ENCODE peak calls at places on chromosomes 3 and 15, in six cellular contexts. F is suprapubic skin, Y is IMR-90, E is body of pancreas, X is thyroid gland, D is uterus. U is an unnamed sample.

GRCh38 chr15:57503051-57503702 is 88.5 kb upstream of the MYZAP start:
- DNase-seq in F (no peak), Y (no peak), E (no peak), X (peak), D (no peak), U (no peak)

GRCh38 chr3:4835616-4836043 is 143.6 kb upstream of the BHLHE40 start:
- DNase-seq in F (no peak), Y (no peak), E (no peak), X (no peak), D (no peak), U (no peak)

GRCh38 chr3:135163701-135164100 is 368.6 kb downstream of the EPHB1 start:
- DNase-seq in F (no peak), Y (no peak), E (no peak), X (no peak), D (no peak), U (no peak)

GRCh38 chr15:41285285-41285684 is 47.1 kb downstream of the OIP5 start:
- DNase-seq in F (no peak), Y (no peak), E (no peak), X (no peak), D (no peak), U (no peak)

GRCh38 chr3:186549497-186549896 is 5.3 kb upstream of the CRYGS start:
- DNase-seq in F (no peak), Y (no peak), E (no peak), X (no peak), D (no peak), U (no peak)

GRCh38 chr3:10561942-10562565 is 56.7 kb upstream of the ATP2B2 start:
- DNase-seq in F (peak), Y (no peak), E (no peak), X (no peak), D (no peak), U (no peak)

GRCh38 chr3:89440351-89440750 is 332.9 kb downstream of the EPHA3 start:
- DNase-seq in F (no peak), Y (no peak), E (no peak), X (no peak), D (no peak), U (no peak)

GRCh38 chr3:71511446-71511845 is 72.1 kb downstream of the FOXP1 start:
- DNase-seq in F (no peak), Y (no peak), E (no peak), X (no peak), D (no peak), U (no peak)

GRCh38 chr3:126153695-126154360 is 26.6 kb downstream of the ALDH1L1 start:
- DNase-seq in F (no peak), Y (no peak), E (no peak), X (no peak), D (no peak), U (no peak)

GRCh38 chr3:126766653-126767052 is 62.6 kb downstream of the CHCHD6 start:
- DNase-seq in F (no peak), Y (no peak), E (no peak), X (no peak), D (no peak), U (no peak)

GRCh38 chr3:108410531-108410984 is 99.8 kb downstream of the MYH15 start:
- DNase-seq in F (no peak), Y (no peak), E (no peak), X (peak), D (no peak), U (no peak)

GRCh38 chr3:149167898-149168297 is 38.5 kb downstream of the HPS3 start:
- DNase-seq in F (no peak), Y (no peak), E (no peak), X (no peak), D (no peak), U (no peak)

GRCh38 chr3:194683431-194683830 is 2.3 kb upstream of the FAM43A start:
- DNase-seq in F (no peak), Y (peak), E (no peak), X (no peak), D (no peak), U (no peak)

GRCh38 chr3:23489338-23490158 is 286.4 kb downstream of the UBE2E2 start:
- DNase-seq in F (no peak), Y (peak), E (no peak), X (no peak), D (no peak), U (no peak)

GRCh38 chr3:24958910-24959447 is 464.3 kb upstream of the THRB start:
- DNase-seq in F (no peak), Y (no peak), E (no peak), X (no peak), D (no peak), U (no peak)

GRCh38 chr3:112134335-112135124 is 1.5 kb upstream of the GCSAM start:
- DNase-seq in F (no peak), Y (no peak), E (peak), X (no peak), D (no peak), U (no peak)

GRCh38 chr15:66760358-66760967 is 58.4 kb downstream of the SMAD6 start:
- DNase-seq in F (no peak), Y (no peak), E (no peak), X (no peak), D (no peak), U (no peak)

GRCh38 chr3:78804251-78805037 is 963.4 kb downstream of the ROBO1 start:
- DNase-seq in F (no peak), Y (peak), E (no peak), X (peak), D (peak), U (no peak)

GRCh38 chr15:79084308-79084968 is 6.1 kb downstream of the RASGRF1 start:
- DNase-seq in F (no peak), Y (no peak), E (peak), X (no peak), D (no peak), U (no peak)

GRCh38 chr3:39254806-39255449 is 24.9 kb downstream of the CX3CR1 start:
- DNase-seq in F (no peak), Y (peak), E (no peak), X (no peak), D (no peak), U (no peak)

GRCh38 chr15:76335851-76336253 is 721 bp upstream of the ISL2 start:
- DNase-seq in F (no peak), Y (no peak), E (no peak), X (no peak), D (no peak), U (no peak)

GRCh38 chr3:156416846-156417581 is 137.9 kb downstream of the SSR3 start:
- DNase-seq in F (no peak), Y (no peak), E (no peak), X (no peak), D (no peak), U (no peak)

GRCh38 chr3:45064512-45065372 is 38.6 kb downstream of the CLEC3B start:
- DNase-seq in F (no peak), Y (peak), E (peak), X (no peak), D (no peak), U (no peak)

GRCh38 chr3:127428344-127429001 is 140.6 kb upstream of the PRR20G start:
- DNase-seq in F (no peak), Y (no peak), E (no peak), X (no peak), D (no peak), U (no peak)

GRCh38 chr3:180528843-180529242 is 73.1 kb upstream of the TTC14 start:
- DNase-seq in F (no peak), Y (no peak), E (no peak), X (no peak), D (no peak), U (no peak)

GRCh38 chr3:65945953-65946352 is 92.8 kb downstream of the MAGI1 start:
- DNase-seq in F (no peak), Y (no peak), E (no peak), X (no peak), D (no peak), U (no peak)

GRCh38 chr15:63067976-63068743 is 25.6 kb downstream of the TPM1 start:
- DNase-seq in F (no peak), Y (no peak), E (no peak), X (no peak), D (no peak), U (no peak)

GRCh38 chr15:71746719-71747118 is 63.6 kb upstream of the NR2E3 start:
- DNase-seq in F (no peak), Y (no peak), E (no peak), X (no peak), D (no peak), U (no peak)

GRCh38 chr15:68124700-68125099 is 70.6 kb downstream of the PIAS1 start:
- DNase-seq in F (no peak), Y (no peak), E (no peak), X (no peak), D (no peak), U (no peak)
- H3K4me3 ChIP-seq in F (no peak), Y (no peak), E (no peak), X (no peak), D (no peak), U (no peak)

GRCh38 chr3:117752984-117753717 is 1043.6 kb downstream of the TUSC7 start:
- DNase-seq in F (no peak), Y (peak), E (no peak), X (no peak), D (no peak), U (no peak)
- TF ChIP-seq POLR2A in F (no peak), Y (no peak), E (no peak), X (no peak), D (no peak), U (no peak)

GRCh38 chr3:184766555-184767261 is 45.3 kb upstream of the VPS8 start:
- DNase-seq in F (no peak), Y (peak), E (no peak), X (no peak), D (no peak), U (no peak)

GRCh38 chr3:184764176-184764575 is 47.8 kb upstream of the VPS8 start:
- DNase-seq in F (no peak), Y (no peak), E (no peak), X (no peak), D (no peak), U (no peak)

GRCh38 chr3:184765047-184765729 is 46.8 kb upstream of the VPS8 start:
- DNase-seq in F (no peak), Y (no peak), E (no peak), X (no peak), D (no peak), U (no peak)

GRCh38 chr3:184767377-184767776 is 44.6 kb upstream of the VPS8 start:
- DNase-seq in F (no peak), Y (no peak), E (no peak), X (no peak), D (no peak), U (no peak)

GRCh38 chr3:184765730-184766074 is 46.3 kb upstream of the VPS8 start:
- DNase-seq in F (no peak), Y (peak), E (no peak), X (no peak), D (no peak), U (no peak)
- H3K4me3 ChIP-seq in F (no peak), Y (no peak), E (no peak), X (no peak), D (no peak), U (no peak)

GRCh38 chr15:99976811-99977271 is 243.6 kb upstream of the LYSMD4 start:
- DNase-seq in F (no peak), Y (peak), E (no peak), X (peak), D (no peak), U (no peak)

GRCh38 chr15:99979371-99979770 is 246.1 kb upstream of the LYSMD4 start:
- DNase-seq in F (no peak), Y (no peak), E (no peak), X (no peak), D (no peak), U (no peak)

GRCh38 chr15:99977945-99978344 is 244.7 kb upstream of the LYSMD4 start:
- DNase-seq in F (no peak), Y (no peak), E (no peak), X (no peak), D (no peak), U (no peak)

GRCh38 chr15:99980791-99981190 is 247.6 kb upstream of the LYSMD4 start:
- DNase-seq in F (no peak), Y (no peak), E (no peak), X (no peak), D (no peak), U (no peak)

GRCh38 chr15:99978426-99978825 is 245.2 kb upstream of the LYSMD4 start:
- DNase-seq in F (no peak), Y (no peak), E (no peak), X (no peak), D (no peak), U (no peak)
- TF ChIP-seq POLR2A in F (no peak), Y (no peak), E (no peak), X (no peak), D (no peak), U (no peak)

DNA sequence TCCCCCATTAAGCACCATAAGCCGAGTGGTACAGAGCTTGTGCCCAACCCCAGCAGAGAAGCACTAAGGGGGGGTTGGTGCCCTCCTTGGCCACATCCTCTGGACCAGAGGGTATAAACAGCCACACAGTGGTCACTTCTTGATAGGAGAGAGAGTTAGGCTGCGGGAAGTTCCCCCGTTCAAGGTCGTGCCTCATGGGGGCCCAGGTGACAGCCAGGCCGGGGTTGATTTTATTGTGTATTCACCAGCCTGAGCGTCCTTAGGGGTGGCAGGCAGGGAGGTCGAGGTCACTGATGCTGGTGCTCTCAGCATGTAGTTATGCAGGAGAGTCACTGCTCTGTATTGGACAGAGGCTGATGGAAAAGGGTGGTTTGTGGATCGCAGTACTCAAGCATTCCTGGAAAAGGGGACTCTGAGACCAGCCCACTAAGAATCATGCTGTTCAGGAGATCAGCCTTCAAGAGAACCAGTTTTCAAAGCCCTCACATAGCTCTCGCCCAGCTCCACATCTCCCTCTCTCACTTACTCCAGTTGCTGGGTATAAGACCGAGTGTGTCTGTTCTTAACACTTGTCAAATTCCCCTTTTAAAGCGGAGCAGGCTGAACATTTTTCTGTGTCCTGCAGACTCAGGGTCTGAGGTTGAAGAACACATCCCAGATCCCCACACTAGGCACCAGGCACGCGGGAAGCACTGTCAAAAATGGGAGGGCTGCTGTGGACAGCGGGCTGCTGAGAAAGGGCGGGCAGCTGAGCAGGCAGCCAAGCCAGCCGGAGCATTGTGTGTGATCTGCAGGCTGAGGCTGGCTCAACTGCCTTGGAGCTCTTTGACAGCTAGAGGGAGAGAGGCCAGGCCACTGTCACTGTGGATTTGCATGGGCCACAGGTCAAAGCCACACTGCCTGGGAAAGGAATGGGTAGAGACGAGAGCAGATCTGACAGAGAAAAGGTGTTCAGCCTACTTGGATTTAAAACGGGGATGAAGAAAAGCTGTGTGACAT is 279.3 kb upstream of the LRRFIP2 start:
- DNase-seq in F (peak), Y (no peak), E (peak), X (peak), D (peak), U (no peak)
- H3K4me3 ChIP-seq in F (peak), Y (no peak), E (no peak), X (peak), D (peak), U (peak)

GRCh38 chr15:69413822-69414701 is at the start of gene KIF23:
- DNase-seq in F (peak), Y (peak), E (peak), X (peak), D (peak), U (peak)
- TF ChIP-seq POLR2A in F (no peak), Y (no peak), E (no peak), X (peak), D (no peak), U (no peak)

GRCh38 chr3:12131351-12131750 is 27.4 kb downstream of the TIMP4 start:
- DNase-seq in F (no peak), Y (no peak), E (no peak), X (no peak), D (no peak), U (no peak)
- H3K4me3 ChIP-seq in F (no peak), Y (no peak), E (no peak), X (no peak), D (no peak), U (no peak)

GRCh38 chr15:43196760-43197548 is 11.8 kb downstream of the CCNDBP1 start:
- DNase-seq in F (no peak), Y (no peak), E (no peak), X (no peak), D (no peak), U (no peak)
- TF ChIP-seq POLR2A in F (no peak), Y (no peak), E (no peak), X (no peak), D (no peak), U (no peak)

GRCh38 chr15:89747708-89748682 is 3.1 kb downstream of the MESP1 start:
- DNase-seq in F (no peak), Y (no peak), E (no peak), X (no peak), D (no peak), U (no peak)

GRCh38 chr15:89750560-89751542 is at the start of gene MESP1:
- DNase-seq in F (peak), Y (peak), E (peak), X (peak), D (peak), U (peak)

GRCh38 chr15:89749059-89749458 is 2.0 kb downstream of the MESP1 start:
- DNase-seq in F (no peak), Y (no peak), E (no peak), X (no peak), D (no peak), U (no peak)

GRCh38 chr15:89749951-89750559 is 994 bp downstream of the MESP1 start:
- DNase-seq in F (no peak), Y (no peak), E (peak), X (peak), D (no peak), U (no peak)

DNA sequence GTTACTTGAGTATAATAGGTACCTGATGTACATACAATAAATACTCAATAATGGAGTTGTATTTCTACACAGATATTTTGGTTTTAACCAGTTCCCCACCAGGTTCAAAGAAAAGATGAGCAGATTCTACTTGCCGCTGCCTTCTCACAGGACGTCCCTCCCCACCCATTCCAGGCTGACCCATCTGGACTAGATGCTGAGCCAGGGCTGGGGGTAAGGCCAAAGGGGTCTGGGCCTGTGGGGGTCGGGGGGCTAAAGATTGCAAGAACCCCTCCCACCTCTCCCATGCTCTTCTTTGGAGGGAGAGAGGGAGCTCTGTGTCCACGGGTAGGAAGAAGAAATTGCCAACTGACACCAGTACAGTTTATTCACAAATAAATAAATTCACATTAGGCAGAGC is 1.5 kb downstream of the MESP1 start:
- DNase-seq in F (no peak), Y (no peak), E (no peak), X (no peak), D (no peak), U (no peak)
- H3K4me3 ChIP-seq in F (peak), Y (no peak), E (no peak), X (no peak), D (no peak), U (no peak)